ENCODE peak calls at places on chromosomes 6 and 20, in ten cellular contexts. K is HepG2, D is A549, P is WTC11, M is NB4, L is K562, C is GM12878, Y is H1, N is HCT116, I is endothelial cell of umbilical vein. S is an unnamed sample.

GRCh38 chr6:166470029-166470862 is 87.5 kb upstream of the MPC1 start:
- DNase-seq in K (no peak), D (no peak), P (no peak), M (no peak), L (no peak), C (no peak), Y (no peak), N (no peak), I (no peak), S (no peak)

GRCh38 chr20:2942439-2942838 is 69.2 kb downstream of the PTPRA start:
- DNase-seq in K (no peak), D (no peak), P (no peak), M (no peak), L (no peak), C (no peak), Y (no peak), N (no peak), I (peak; percentile 30), S (no peak)

GRCh38 chr6:89122625-89123024 is 4.8 kb upstream of the SRSF12 start:
- DNase-seq in K (peak; percentile 53), D (no peak), P (no peak), M (peak; percentile 64), L (no peak), C (no peak), Y (no peak), N (peak; percentile 21), I (peak; percentile 52), S (peak; percentile 57)

GRCh38 chr6:133326584-133326983 is 85.4 kb downstream of the EYA4 start:
- DNase-seq in K (no peak), D (no peak), P (no peak), M (no peak), L (no peak), C (no peak), Y (no peak), N (no peak), I (no peak), S (no peak)

GRCh38 chr6:2764610-2765165 is 505 bp upstream of the WRNIP1 start:
- DNase-seq in K (peak; percentile 50), D (peak; percentile 47), P (no peak), M (peak; percentile 85), L (peak; percentile 97), C (no peak), Y (no peak), N (no peak), I (no peak), S (peak; percentile 80)

GRCh38 chr6:98839788-98840361 is 5.5 kb downstream of the POU3F2 start:
- DNase-seq in K (peak; percentile 27), D (no peak), P (no peak), M (peak; percentile 27), L (no peak), C (no peak), Y (no peak), N (no peak), I (no peak), S (peak; percentile 61)

GRCh38 chr20:18288748-18289705 is 700 bp downstream of the ZNF133 start:
- DNase-seq in K (peak; percentile 42), D (peak; percentile 40), P (peak; percentile 24), M (peak; percentile 40), L (peak; percentile 11), C (no peak), Y (no peak), N (no peak), I (no peak), S (peak; percentile 37)

GRCh38 chr20:50735813-50736212 is 4.4 kb downstream of the PARD6B start:
- DNase-seq in K (no peak), D (no peak), P (no peak), M (no peak), L (no peak), C (no peak), Y (no peak), N (no peak), I (no peak), S (no peak)

GRCh38 chr20:40920291-40920690 is 108.3 kb upstream of the TOP1 start:
- DNase-seq in K (peak; percentile 32), D (no peak), P (no peak), M (no peak), L (no peak), C (no peak), Y (no peak), N (no peak), I (no peak), S (no peak)

GRCh38 chr6:21628162-21628561 is 34.6 kb downstream of the SOX4 start:
- DNase-seq in K (no peak), D (no peak), P (no peak), M (no peak), L (no peak), C (no peak), Y (no peak), N (no peak), I (no peak), S (no peak)

GRCh38 chr20:32973077-32973717 is 31.0 kb downstream of the SUN5 start:
- DNase-seq in K (no peak), D (no peak), P (no peak), M (peak; percentile 37), L (no peak), C (no peak), Y (no peak), N (no peak), I (no peak), S (no peak)

GRCh38 chr20:32976746-32977145 is 27.5 kb downstream of the SUN5 start:
- DNase-seq in K (no peak), D (no peak), P (peak; percentile 2), M (no peak), L (no peak), C (no peak), Y (no peak), N (no peak), I (no peak), S (no peak)

GRCh38 chr20:32978009-32978335 is 26.3 kb downstream of the SUN5 start:
- DNase-seq in K (no peak), D (no peak), P (no peak), M (no peak), L (no peak), C (no peak), Y (no peak), N (no peak), I (no peak), S (no peak)

GRCh38 chr20:32977281-32978008 is 26.8 kb downstream of the SUN5 start:
- DNase-seq in K (no peak), D (no peak), P (peak; percentile 6), M (no peak), L (no peak), C (no peak), Y (no peak), N (no peak), I (no peak), S (no peak)

GRCh38 chr20:32975698-32976674 is 28.2 kb downstream of the SUN5 start:
- DNase-seq in K (peak; percentile 89), D (no peak), P (peak; percentile 5), M (no peak), L (no peak), C (no peak), Y (no peak), N (no peak), I (no peak), S (no peak)
- TF ChIP-seq MAX in K (peak; percentile 37), D (no peak), P (no peak), M (no peak), L (no peak), C (no peak), Y (no peak), N (no peak), I (no peak), S (no peak)

GRCh38 chr6:82906489-82906888 is 159.2 kb downstream of the UBE3D start:
- DNase-seq in K (no peak), D (no peak), P (no peak), M (peak; percentile 35), L (no peak), C (no peak), Y (no peak), N (no peak), I (peak; percentile 17), S (no peak)

GRCh38 chr6:82904860-82905259 is 160.8 kb downstream of the UBE3D start:
- DNase-seq in K (no peak), D (no peak), P (no peak), M (no peak), L (no peak), C (no peak), Y (no peak), N (no peak), I (no peak), S (no peak)

GRCh38 chr6:82909551-82909950 is 156.1 kb downstream of the UBE3D start:
- DNase-seq in K (no peak), D (no peak), P (no peak), M (no peak), L (no peak), C (no peak), Y (no peak), N (no peak), I (no peak), S (no peak)

GRCh38 chr6:82908661-82909060 is 157.0 kb downstream of the UBE3D start:
- DNase-seq in K (no peak), D (no peak), P (no peak), M (no peak), L (no peak), C (no peak), Y (no peak), N (no peak), I (no peak), S (no peak)

DNA sequence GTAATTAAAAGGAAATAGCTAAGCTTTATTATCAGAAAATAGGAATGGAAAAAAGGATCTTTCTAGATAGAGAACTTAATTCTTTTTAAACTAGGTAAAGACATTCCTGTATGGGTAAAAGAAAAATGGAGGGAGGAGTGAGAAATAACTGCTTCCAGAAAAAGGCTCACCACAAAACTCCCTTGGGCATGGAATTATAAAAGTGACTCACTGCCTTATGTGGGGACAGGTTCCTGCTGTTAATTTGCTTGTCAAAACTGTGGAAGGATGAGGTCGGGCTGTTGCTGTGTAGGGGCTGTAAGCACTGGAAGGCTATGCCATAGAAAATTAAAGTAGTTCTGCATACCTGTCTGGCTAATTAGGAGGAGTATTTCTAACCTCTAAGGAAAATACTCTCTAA is 158.7 kb downstream of the UBE3D start:
- DNase-seq in K (no peak), D (no peak), P (no peak), M (peak; percentile 65), L (no peak), C (no peak), Y (no peak), N (no peak), I (peak; percentile 14), S (no peak)
- TF ChIP-seq MAX in K (no peak), D (no peak), P (no peak), M (no peak), L (no peak), C (no peak), Y (no peak), N (no peak), I (no peak), S (no peak)

GRCh38 chr6:41392249-41392648 is 56.8 kb downstream of the NCR2 start:
- DNase-seq in K (no peak), D (no peak), P (no peak), M (peak; percentile 19), L (no peak), C (no peak), Y (no peak), N (no peak), I (no peak), S (no peak)
- TF ChIP-seq MAX in K (no peak), D (no peak), P (no peak), M (no peak), L (no peak), C (no peak), Y (no peak), N (no peak), I (no peak), S (no peak)

DNA sequence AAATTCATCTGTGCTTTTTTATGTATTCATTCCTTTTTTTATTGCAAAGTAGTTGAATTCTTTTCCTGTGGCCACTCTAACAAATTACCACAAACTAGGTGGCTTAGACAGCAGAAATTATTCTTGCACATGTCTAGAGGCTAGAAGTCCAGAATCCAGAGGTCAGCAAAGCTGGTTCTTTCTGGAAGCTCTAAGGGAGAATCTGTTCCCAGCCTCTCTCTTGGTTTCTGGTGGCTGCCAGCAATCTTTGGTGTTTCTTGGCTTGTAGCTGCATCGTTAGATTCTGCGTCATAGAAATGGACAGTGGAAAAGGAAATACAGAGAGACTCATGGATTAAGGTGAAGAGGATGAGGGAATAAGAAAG is 39.3 kb downstream of the GSTA2 start:
- DNase-seq in K (no peak), D (no peak), P (no peak), M (no peak), L (no peak), C (no peak), Y (no peak), N (no peak), I (peak; percentile 2), S (no peak)
- TF ChIP-seq MAX in K (no peak), D (no peak), P (no peak), M (no peak), L (no peak), C (no peak), Y (no peak), N (no peak), I (no peak), S (no peak)

S was measured in SK-N-SH.